ENCODE peak calls at places on chromosome 1, in six cellular contexts. One of them, this sample, is unnamed.
A peak's percentile ranks its signal among the peaks of the same experiment; 100 is the strongest.

GRCh38 chr1:50350421-50350820 is 72.8 kb downstream of the DMRTA2 start:
- DNase-seq in kidney: no peak
- DNase-seq in ovary: no peak
- DNase-seq in sigmoid colon: no peak
- DNase-seq in WTC11: no peak
- DNase-seq in fibroblast of lung: no peak
- DNase-seq in this sample: peak; percentile 22

GRCh38 chr1:54546651-54547348 is 1.2 kb upstream of the ACOT11 start:
- DNase-seq in kidney: no peak
- DNase-seq in ovary: no peak
- DNase-seq in sigmoid colon: no peak
- DNase-seq in WTC11: no peak
- DNase-seq in fibroblast of lung: no peak
- DNase-seq in this sample: no peak

GRCh38 chr1:63949965-63950364 is 176.1 kb downstream of the ROR1 start:
- DNase-seq in kidney: no peak
- DNase-seq in ovary: peak; percentile 52
- DNase-seq in sigmoid colon: peak; percentile 69
- DNase-seq in WTC11: no peak
- DNase-seq in fibroblast of lung: peak; percentile 61
- DNase-seq in this sample: no peak

GRCh38 chr1:186626533-186626932 is 53.7 kb downstream of the PTGS2 start:
- DNase-seq in kidney: no peak
- DNase-seq in ovary: no peak
- DNase-seq in sigmoid colon: no peak
- DNase-seq in WTC11: no peak
- DNase-seq in fibroblast of lung: no peak
- DNase-seq in this sample: no peak

GRCh38 chr1:109274533-109275476 is 8.1 kb downstream of the PSRC1 start:
- DNase-seq in kidney: peak; percentile 93
- DNase-seq in ovary: peak; percentile 68
- DNase-seq in sigmoid colon: peak; percentile 87
- DNase-seq in WTC11: no peak
- DNase-seq in fibroblast of lung: peak; percentile 69
- DNase-seq in this sample: peak; percentile 69

GRCh38 chr1:170743083-170743482 is 79.2 kb downstream of the PRRX1 start:
- DNase-seq in kidney: no peak
- DNase-seq in ovary: no peak
- DNase-seq in sigmoid colon: no peak
- DNase-seq in WTC11: no peak
- DNase-seq in fibroblast of lung: no peak
- DNase-seq in this sample: no peak

GRCh38 chr1:206706298-206706791 is 21.6 kb downstream of the MAPKAPK2 start:
- DNase-seq in kidney: peak; percentile 84
- DNase-seq in ovary: peak; percentile 62
- DNase-seq in sigmoid colon: peak; percentile 82
- DNase-seq in WTC11: no peak
- DNase-seq in fibroblast of lung: peak; percentile 88
- DNase-seq in this sample: peak; percentile 92

GRCh38 chr1:221708987-221709386 is 32.9 kb downstream of the DUSP10 start:
- DNase-seq in kidney: no peak
- DNase-seq in ovary: no peak
- DNase-seq in sigmoid colon: peak; percentile 85
- DNase-seq in WTC11: no peak
- DNase-seq in fibroblast of lung: peak; percentile 66
- DNase-seq in this sample: no peak

GRCh38 chr1:107879338-107879737 is 85.6 kb downstream of the VAV3 start:
- DNase-seq in kidney: no peak
- DNase-seq in ovary: no peak
- DNase-seq in sigmoid colon: no peak
- DNase-seq in WTC11: no peak
- DNase-seq in fibroblast of lung: no peak
- DNase-seq in this sample: no peak

GRCh38 chr1:115478933-115479551 is 141.0 kb upstream of the NGF start:
- DNase-seq in kidney: peak; percentile 79
- DNase-seq in ovary: no peak
- DNase-seq in sigmoid colon: no peak
- DNase-seq in WTC11: no peak
- DNase-seq in fibroblast of lung: no peak
- DNase-seq in this sample: peak; percentile 46

GRCh38 chr1:185767721-185768120 is 33.5 kb downstream of the HMCN1 start:
- DNase-seq in kidney: no peak
- DNase-seq in ovary: no peak
- DNase-seq in sigmoid colon: no peak
- DNase-seq in WTC11: no peak
- DNase-seq in fibroblast of lung: no peak
- DNase-seq in this sample: no peak

GRCh38 chr1:221035680-221036153 is 156.5 kb downstream of the HLX start:
- DNase-seq in kidney: no peak
- DNase-seq in ovary: no peak
- DNase-seq in sigmoid colon: no peak
- DNase-seq in WTC11: no peak
- DNase-seq in fibroblast of lung: peak; percentile 44
- DNase-seq in this sample: no peak

GRCh38 chr1:180842052-180842451 is 70.6 kb upstream of the KIAA1614 start:
- DNase-seq in kidney: no peak
- DNase-seq in ovary: no peak
- DNase-seq in sigmoid colon: no peak
- DNase-seq in WTC11: no peak
- DNase-seq in fibroblast of lung: peak; percentile 74
- DNase-seq in this sample: no peak

GRCh38 chr1:26493267-26493666 is 21.0 kb downstream of the HMGN2 start:
- DNase-seq in kidney: no peak
- DNase-seq in ovary: no peak
- DNase-seq in sigmoid colon: no peak
- DNase-seq in WTC11: no peak
- DNase-seq in fibroblast of lung: no peak
- DNase-seq in this sample: no peak

GRCh38 chr1:26493905-26494304 is 21.7 kb downstream of the HMGN2 start:
- DNase-seq in kidney: peak; percentile 11
- DNase-seq in ovary: no peak
- DNase-seq in sigmoid colon: no peak
- DNase-seq in WTC11: no peak
- DNase-seq in fibroblast of lung: no peak
- DNase-seq in this sample: no peak

DNA sequence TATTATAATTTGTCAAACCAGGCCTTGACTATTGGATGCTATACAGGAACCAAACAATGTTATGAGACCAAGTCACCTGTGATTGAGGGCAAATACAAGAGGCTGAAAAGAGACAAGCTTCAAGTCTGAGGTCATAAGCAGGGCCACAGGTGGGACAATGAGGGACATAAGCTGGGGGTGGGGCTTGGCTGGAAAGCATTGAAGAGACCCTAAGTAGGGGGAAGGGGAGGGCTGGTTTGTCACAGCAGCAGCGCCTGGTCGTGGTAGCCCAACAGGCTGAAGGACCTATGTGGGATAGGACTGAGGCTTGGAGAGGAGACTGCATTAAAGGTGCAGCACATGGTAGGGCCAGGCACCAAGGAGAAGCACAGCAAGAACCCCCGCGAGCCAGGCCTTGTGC is 17.9 kb downstream of the HMGN2 start:
- DNase-seq in kidney: no peak
- DNase-seq in ovary: no peak
- DNase-seq in sigmoid colon: no peak
- DNase-seq in WTC11: no peak
- DNase-seq in fibroblast of lung: no peak
- DNase-seq in this sample: no peak
- TF ChIP-seq CTCF in kidney: no peak
- TF ChIP-seq CTCF in ovary: no peak
- TF ChIP-seq CTCF in sigmoid colon: no peak
- TF ChIP-seq CTCF in WTC11: no peak
- TF ChIP-seq CTCF in fibroblast of lung: no peak
- TF ChIP-seq CTCF in this sample: no peak

GRCh38 chr1:101474039-101474665 is 237.3 kb downstream of the S1PR1 start:
- DNase-seq in kidney: no peak
- DNase-seq in ovary: no peak
- DNase-seq in sigmoid colon: no peak
- DNase-seq in WTC11: peak; percentile 21
- DNase-seq in fibroblast of lung: peak; percentile 14
- DNase-seq in this sample: no peak
- TF ChIP-seq CTCF in kidney: no peak
- TF ChIP-seq CTCF in ovary: no peak
- TF ChIP-seq CTCF in sigmoid colon: no peak
- TF ChIP-seq CTCF in WTC11: peak; percentile 52
- TF ChIP-seq CTCF in fibroblast of lung: peak; percentile 48
- TF ChIP-seq CTCF in this sample: no peak

GRCh38 chr1:88655685-88656299 is 28.3 kb upstream of the PKN2 start:
- DNase-seq in kidney: no peak
- DNase-seq in ovary: no peak
- DNase-seq in sigmoid colon: no peak
- DNase-seq in WTC11: no peak
- DNase-seq in fibroblast of lung: peak; percentile 64
- DNase-seq in this sample: no peak
- TF ChIP-seq CTCF in kidney: peak; percentile 53
- TF ChIP-seq CTCF in ovary: peak; percentile 50
- TF ChIP-seq CTCF in sigmoid colon: peak; percentile 44
- TF ChIP-seq CTCF in WTC11: peak; percentile 64
- TF ChIP-seq CTCF in fibroblast of lung: peak; percentile 49
- TF ChIP-seq CTCF in this sample: peak; percentile 47

DNA sequence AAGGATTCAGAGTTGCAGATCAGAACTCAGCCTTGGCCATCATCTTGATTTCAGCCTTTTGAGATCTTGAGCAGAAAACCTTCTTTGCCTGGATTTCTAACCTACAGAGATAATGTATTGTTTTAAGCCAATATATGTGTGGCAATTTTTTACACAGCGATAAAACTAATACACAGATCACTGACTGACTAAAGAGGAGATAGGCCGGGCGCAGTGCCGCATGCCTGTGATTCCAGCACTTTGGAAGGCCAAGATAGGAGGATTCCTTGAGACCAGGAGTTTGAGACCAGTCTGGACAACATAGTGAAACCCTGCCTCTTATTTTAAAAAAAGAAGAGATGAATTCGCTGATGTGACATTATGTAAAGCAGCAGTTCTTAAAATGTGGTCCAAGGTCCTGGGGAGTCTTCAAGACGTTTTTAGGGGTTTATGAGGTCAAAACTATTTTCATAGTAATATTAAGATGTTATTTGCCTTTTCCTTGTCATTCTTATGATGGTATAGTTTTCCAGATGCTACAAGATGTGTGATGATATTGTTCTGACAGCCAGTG is 50.2 kb upstream of the CNN3 start:
- DNase-seq in kidney: no peak
- DNase-seq in ovary: no peak
- DNase-seq in sigmoid colon: no peak
- DNase-seq in WTC11: no peak
- DNase-seq in fibroblast of lung: no peak
- DNase-seq in this sample: no peak
- TF ChIP-seq CTCF in kidney: no peak
- TF ChIP-seq CTCF in ovary: no peak
- TF ChIP-seq CTCF in sigmoid colon: no peak
- TF ChIP-seq CTCF in WTC11: no peak
- TF ChIP-seq CTCF in fibroblast of lung: no peak
- TF ChIP-seq CTCF in this sample: no peak

GRCh38 chr1:194159941-194160340 is 973.5 kb upstream of the B3GALT2 start:
- DNase-seq in kidney: no peak
- DNase-seq in ovary: no peak
- DNase-seq in sigmoid colon: no peak
- DNase-seq in WTC11: no peak
- DNase-seq in fibroblast of lung: peak; percentile 13
- DNase-seq in this sample: no peak
- TF ChIP-seq CTCF in kidney: no peak
- TF ChIP-seq CTCF in ovary: no peak
- TF ChIP-seq CTCF in sigmoid colon: no peak
- TF ChIP-seq CTCF in WTC11: no peak
- TF ChIP-seq CTCF in fibroblast of lung: no peak
- TF ChIP-seq CTCF in this sample: no peak

This sample was measured in coronary artery.